ENCODE peak calls at places on chromosomes 13 and 19, in five cellular contexts. G is body of pancreas, X is nephron progenitor cell, K is activated B cell treated with CpG ODN at 0.5 μM for 24 hours, B is RWPE1. U is an unnamed sample.

GRCh38 chr13:40132249-40132648 is 476.8 kb downstream of the COG6 start:
- DNase-seq in B (no peak), K (no peak), X (no peak), G (no peak), U (no peak)

GRCh38 chr13:83613524-83613923 is 268.8 kb downstream of the SLITRK1 start:
- DNase-seq in G (no peak), X (no peak), K (no peak), B (no peak), U (no peak)

GRCh38 chr19:55585658-55586339 is 5.2 kb upstream of the ZNF579 start:
- DNase-seq in K (peak), X (peak), G (peak), B (no peak), U (peak)

GRCh38 chr13:37226966-37227365 is 121.5 kb upstream of the CSNK1A1L start:
- DNase-seq in K (no peak), B (peak), G (no peak), X (no peak), U (no peak)

GRCh38 chr13:73334459-73334858 is 275.7 kb downstream of the KLF5 start:
- DNase-seq in X (no peak), G (no peak), K (no peak), B (peak), U (no peak)

GRCh38 chr19:49210108-49210900 is 52.7 kb downstream of the TRPM4 start:
- DNase-seq in X (peak), K (peak), G (peak), B (peak), U (peak)

GRCh38 chr13:60020288-60020687 is 143.4 kb downstream of the DIAPH3 start:
- DNase-seq in X (no peak), B (no peak), K (no peak), G (no peak), U (no peak)

GRCh38 chr13:80825276-80825675 is 484.4 kb upstream of the SPRY2 start:
- DNase-seq in X (no peak), K (no peak), B (no peak), G (no peak), U (no peak)

GRCh38 chr13:37094840-37095239 is 10.6 kb downstream of the CSNK1A1L start:
- DNase-seq in K (no peak), G (no peak), B (no peak), X (no peak), U (no peak)

GRCh38 chr13:44368599-44369368 is 4.8 kb upstream of the SERP2 start:
- DNase-seq in G (no peak), K (no peak), X (no peak), B (no peak), U (no peak)

GRCh38 chr19:3625996-3626472 is 556 bp downstream of the CACTIN start:
- DNase-seq in X (no peak), B (peak), K (no peak), G (no peak), U (no peak)

GRCh38 chr19:4369888-4370260 is 26.5 kb downstream of the MPND start:
- DNase-seq in B (peak), G (peak), X (peak), K (peak), U (no peak)

GRCh38 chr19:35436477-35437141 is 11.4 kb upstream of the FFAR2 start:
- DNase-seq in G (no peak), K (no peak), X (no peak), B (peak), U (no peak)

GRCh38 chr13:43094901-43095300 is 71.5 kb downstream of the DNAJC15 start:
- DNase-seq in G (no peak), K (no peak), X (no peak), B (no peak), U (no peak)

GRCh38 chr19:43984687-43985000 is 656 bp downstream of the ZNF155 start:
- DNase-seq in X (no peak), G (no peak), B (no peak), K (no peak), U (no peak)

GRCh38 chr13:112790735-112791641 is 101.2 kb downstream of the ATP11A start:
- DNase-seq in B (no peak), X (no peak), G (no peak), K (no peak), U (no peak)

GRCh38 chr13:76164290-76164689 is 528.2 kb downstream of the LMO7 start:
- DNase-seq in X (no peak), G (no peak), K (no peak), B (no peak), U (no peak)

GRCh38 chr19:16258440-16258903 is 60.8 kb downstream of the AP1M1 start:
- DNase-seq in X (no peak), B (no peak), G (no peak), K (no peak), U (no peak)

GRCh38 chr13:43872181-43872580 is 7.4 kb downstream of the CCDC122 start:
- DNase-seq in G (no peak), B (no peak), X (no peak), K (no peak), U (no peak)

GRCh38 chr19:54677217-54677616 is 14.4 kb downstream of the LILRB4 start:
- DNase-seq in G (no peak), K (no peak), B (no peak), X (no peak), U (no peak)

GRCh38 chr13:39485314-39485700 is 117.7 kb downstream of the LHFPL6 start:
- DNase-seq in B (no peak), X (no peak), K (no peak), G (no peak), U (no peak)

GRCh38 chr13:40384976-40385857 is 281.2 kb downstream of the FOXO1 start:
- DNase-seq in B (peak), X (no peak), K (no peak), G (no peak), U (no peak)

GRCh38 chr13:64579331-64579730 is 2650.8 kb downstream of the PCDH9 start:
- DNase-seq in B (no peak), K (no peak), G (no peak), X (no peak), U (no peak)

GRCh38 chr19:10648360-10648759 is 5.8 kb upstream of the ILF3 start:
- DNase-seq in B (no peak), X (no peak), G (no peak), K (no peak), U (no peak)

GRCh38 chr19:10334340-10335148 is 1.2 kb upstream of the RAVER1 start:
- DNase-seq in B (peak), K (no peak), G (peak), X (peak), U (peak)

GRCh38 chr19:54211214-54211613 is 10.6 kb downstream of the RPS9 start:
- DNase-seq in G (no peak), X (no peak), B (no peak), K (no peak), U (no peak)

GRCh38 chr13:64362564-64362963 is 2867.6 kb downstream of the PCDH9 start:
- DNase-seq in G (no peak), B (no peak), X (no peak), K (no peak), U (no peak)

GRCh38 chr19:925912-926594 is at the start of gene ARID3A:
- DNase-seq in K (no peak), X (peak), G (peak), B (peak), U (no peak)
- TF ChIP-seq CTCF in K (no peak), X (no peak), G (no peak), B (no peak), U (no peak)

GRCh38 chr19:12778905-12779161 is 3.5 kb upstream of the HOOK2 start:
- DNase-seq in X (no peak), B (no peak), G (no peak), K (no peak), U (no peak)

GRCh38 chr19:12779162-12779993 is 4.0 kb upstream of the HOOK2 start:
- DNase-seq in X (no peak), B (no peak), K (no peak), G (no peak), U (no peak)

GRCh38 chr19:12777217-12778019 is 2.1 kb upstream of the HOOK2 start:
- DNase-seq in X (peak), K (peak), G (peak), B (peak), U (peak)

GRCh38 chr19:12774588-12775555 is at the start of gene HOOK2:
- DNase-seq in B (peak), K (no peak), G (peak), X (no peak), U (peak)

GRCh38 chr19:12778020-12778904 is 2.9 kb upstream of the HOOK2 start:
- DNase-seq in B (peak), K (peak), G (peak), X (peak), U (no peak)
- TF ChIP-seq CTCF in B (no peak), K (no peak), G (no peak), X (no peak), U (no peak)

GRCh38 chr13:98338312-98338711 is 161.2 kb upstream of the RNF113B start:
- DNase-seq in B (no peak), G (no peak), K (no peak), X (no peak), U (no peak)
- TF ChIP-seq CTCF in B (no peak), G (no peak), K (no peak), X (no peak), U (no peak)

GRCh38 chr13:102089177-102089576 is 312.7 kb downstream of the FGF14 start:
- DNase-seq in X (no peak), K (no peak), G (no peak), B (no peak), U (no peak)
- TF ChIP-seq CTCF in X (peak), K (no peak), G (no peak), B (peak), U (peak)

DNA sequence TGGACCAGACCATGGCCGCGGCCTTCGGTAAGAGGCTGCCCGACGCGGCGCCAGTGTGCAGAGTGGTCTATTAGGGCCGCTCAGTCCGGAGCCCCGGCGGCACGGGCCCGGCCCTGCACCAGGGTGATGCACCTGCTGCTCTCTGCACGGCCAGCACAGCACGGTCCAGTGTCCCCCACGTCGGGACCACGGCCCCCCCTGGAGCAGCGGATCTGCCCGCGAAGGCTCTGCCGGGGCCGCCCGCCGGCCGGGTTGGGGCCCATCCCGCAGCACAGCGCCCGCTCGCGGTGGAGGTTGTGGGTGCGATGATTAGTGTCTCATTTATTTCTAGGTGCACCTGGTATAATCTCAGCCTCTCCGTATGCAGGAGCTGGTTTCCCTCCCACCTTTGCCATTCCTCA is 7.9 kb downstream of the PTBP1 start:
- DNase-seq in G (no peak), X (no peak), B (no peak), K (no peak), U (no peak)
- TF ChIP-seq CTCF in G (no peak), X (no peak), B (no peak), K (no peak), U (no peak)

GRCh38 chr19:18120127-18120526 is 22.5 kb downstream of the MAST3 start:
- DNase-seq in K (no peak), X (no peak), G (no peak), B (no peak), U (no peak)

GRCh38 chr19:18123819-18124218 is 26.2 kb downstream of the MAST3 start:
- DNase-seq in X (no peak), B (no peak), K (no peak), G (no peak), U (no peak)

GRCh38 chr19:18122860-18123795 is 25.6 kb downstream of the MAST3 start:
- DNase-seq in X (peak), K (no peak), G (no peak), B (no peak), U (no peak)

GRCh38 chr19:18121166-18121565 is 23.6 kb downstream of the MAST3 start:
- DNase-seq in K (no peak), G (no peak), B (no peak), X (no peak), U (no peak)

DNA sequence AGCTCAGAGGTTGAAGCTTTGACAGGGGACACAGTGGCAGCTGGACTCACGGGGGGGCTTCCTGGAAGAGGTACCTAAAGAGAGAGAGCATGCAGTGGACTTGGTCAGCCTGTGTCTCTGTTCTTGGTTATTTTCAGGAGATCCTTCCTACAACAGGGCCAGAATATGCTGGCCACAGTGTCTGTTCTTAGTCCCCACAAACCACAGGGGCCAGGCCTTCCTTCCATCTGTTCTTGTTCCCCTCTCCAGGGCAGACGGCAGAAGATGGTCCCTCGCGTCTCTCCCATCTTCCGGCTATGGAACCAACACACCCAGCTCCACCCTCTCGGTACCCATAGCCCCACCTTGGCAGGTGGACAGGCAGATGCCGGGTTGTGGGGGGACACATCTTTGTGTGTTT is 24.8 kb downstream of the MAST3 start:
- DNase-seq in G (no peak), K (no peak), X (no peak), B (no peak), U (no peak)
- TF ChIP-seq CTCF in G (no peak), K (no peak), X (no peak), B (no peak), U (no peak)

GRCh38 chr13:21061077-21061945 is at the start of gene LATS2:
- DNase-seq in X (peak), K (peak), B (peak), G (peak), U (peak)
- TF ChIP-seq CTCF in X (no peak), K (no peak), B (peak), G (peak), U (peak)

DNA sequence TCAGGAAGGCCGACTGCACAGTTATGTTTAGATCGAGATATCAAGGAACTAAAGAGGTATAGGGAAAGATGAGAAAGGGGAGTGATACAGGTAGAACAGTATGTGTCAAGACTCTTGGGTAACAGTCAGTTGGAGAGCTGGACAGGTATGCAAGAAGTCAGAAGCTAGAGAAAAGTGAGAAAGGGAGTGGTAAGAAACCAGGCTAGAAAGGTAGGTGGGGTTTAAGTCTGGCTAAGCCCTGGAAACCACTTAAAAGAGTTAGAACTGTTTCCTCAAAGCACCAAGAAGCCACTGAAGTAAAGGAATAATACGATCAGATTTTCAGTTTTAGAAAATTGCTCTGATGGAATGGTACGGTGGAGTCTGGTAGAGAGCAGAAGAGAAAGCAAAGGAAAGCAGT is 196.4 kb downstream of the VWA8 start:
- DNase-seq in G (no peak), B (no peak), X (no peak), K (no peak), U (no peak)
- TF ChIP-seq CTCF in G (no peak), B (no peak), X (no peak), K (no peak), U (no peak)

GRCh38 chr13:79060216-79060615 is 345.8 kb downstream of the RBM26 start:
- DNase-seq in X (no peak), G (no peak), B (no peak), K (no peak), U (no peak)
- TF ChIP-seq CTCF in X (no peak), G (no peak), B (no peak), K (no peak), U (peak)